ENCODE peak calls at places on chromosomes 12 and 14, in seven cellular contexts. J, S, C, V, Y, B and M are unnamed samples.

GRCh38 chr12:72295101-72295500 is 22.9 kb downstream of the TRHDE start:
- DNase-seq in S (no peak), V (no peak), J (no peak), C (no peak), Y (no peak), B (no peak), M (no peak)

GRCh38 chr12:117981267-117981666 is 12.5 kb upstream of the KSR2 start:
- DNase-seq in C (no peak), J (no peak), B (no peak), S (no peak), V (no peak), Y (no peak), M (no peak)

GRCh38 chr12:108611884-108612415 is 14.1 kb upstream of the TMEM119 start:
- DNase-seq in J (peak), Y (no peak), S (no peak), V (no peak), B (peak), C (no peak), M (peak)

GRCh38 chr12:92136883-92137582 is 8.6 kb downstream of the BTG1 start:
- DNase-seq in J (peak), Y (no peak), S (no peak), V (peak), B (peak), C (no peak), M (peak)

GRCh38 chr14:94138256-94138655 is 8.9 kb upstream of the IFI27L2 start:
- DNase-seq in V (no peak), B (no peak), Y (no peak), C (no peak), S (no peak), J (no peak), M (no peak)

GRCh38 chr12:77231548-77231947 is 166.2 kb upstream of the E2F7 start:
- DNase-seq in C (peak), Y (peak), J (peak), S (no peak), V (peak), B (peak), M (peak)

GRCh38 chr14:34027130-34027989 is 76.5 kb upstream of the EGLN3 start:
- DNase-seq in J (no peak), Y (no peak), S (no peak), C (no peak), B (no peak), V (no peak), M (no peak)

GRCh38 chr14:105292810-105293711 is 7.7 kb downstream of the BRF1 start:
- DNase-seq in V (no peak), J (no peak), Y (no peak), B (no peak), S (no peak), C (no peak), M (no peak)

GRCh38 chr14:103286460-103286859 is 47.6 kb upstream of the EIF5 start:
- DNase-seq in B (no peak), S (no peak), C (no peak), Y (no peak), V (no peak), J (no peak), M (no peak)

GRCh38 chr12:14665354-14666348 is 30.7 kb downstream of the GUCY2C start:
- DNase-seq in J (no peak), B (no peak), C (no peak), S (no peak), Y (no peak), V (no peak), M (no peak)

GRCh38 chr12:128078311-128078851 is 188.6 kb upstream of the TMEM132C start:
- DNase-seq in B (peak), Y (no peak), C (no peak), V (no peak), J (no peak), S (no peak), M (no peak)

GRCh38 chr12:4270670-4271432 is 2.7 kb upstream of the CCND2 start:
- DNase-seq in C (peak), J (no peak), Y (peak), B (no peak), S (peak), V (no peak), M (no peak)

GRCh38 chr12:132004946-132005345 is 55.2 kb downstream of the EP400 start:
- DNase-seq in J (no peak), C (no peak), Y (no peak), S (no peak), B (no peak), V (no peak), M (no peak)

GRCh38 chr14:95431199-95432145 is 85.0 kb downstream of the SYNE3 start:
- DNase-seq in V (no peak), S (no peak), C (peak), J (no peak), Y (no peak), B (peak), M (no peak)

GRCh38 chr12:1611775-1612174 is 17.3 kb upstream of the WNT5B start:
- DNase-seq in S (no peak), B (peak), C (no peak), V (peak), Y (no peak), J (peak), M (peak)

GRCh38 chr14:55799523-55800095 is 219.6 kb downstream of the KTN1 start:
- DNase-seq in V (no peak), C (no peak), J (no peak), B (no peak), Y (no peak), S (no peak), M (no peak)
- TF ChIP-seq CTCF in V (no peak), C (no peak), J (no peak), B (no peak), Y (no peak), S (no peak), M (no peak)

GRCh38 chr12:20627001-20627588 is 68.0 kb upstream of the SLCO1C1 start:
- DNase-seq in J (no peak), S (no peak), C (no peak), Y (no peak), B (no peak), V (no peak), M (no peak)

GRCh38 chr12:20628388-20628787 is 66.7 kb upstream of the SLCO1C1 start:
- DNase-seq in V (no peak), Y (no peak), C (no peak), S (no peak), B (no peak), J (no peak), M (no peak)

GRCh38 chr12:20628999-20629398 is 66.1 kb upstream of the SLCO1C1 start:
- DNase-seq in J (no peak), C (no peak), Y (no peak), S (no peak), V (no peak), B (no peak), M (no peak)

GRCh38 chr12:20625531-20625930 is 69.6 kb upstream of the SLCO1C1 start:
- DNase-seq in Y (no peak), J (no peak), S (no peak), V (no peak), B (no peak), C (no peak), M (no peak)

GRCh38 chr12:20624718-20625117 is 70.4 kb upstream of the SLCO1C1 start:
- DNase-seq in Y (no peak), C (no peak), B (no peak), J (no peak), S (no peak), V (no peak), M (peak)
- TF ChIP-seq CTCF in Y (no peak), C (no peak), B (peak), J (no peak), S (peak), V (peak), M (peak)

DNA sequence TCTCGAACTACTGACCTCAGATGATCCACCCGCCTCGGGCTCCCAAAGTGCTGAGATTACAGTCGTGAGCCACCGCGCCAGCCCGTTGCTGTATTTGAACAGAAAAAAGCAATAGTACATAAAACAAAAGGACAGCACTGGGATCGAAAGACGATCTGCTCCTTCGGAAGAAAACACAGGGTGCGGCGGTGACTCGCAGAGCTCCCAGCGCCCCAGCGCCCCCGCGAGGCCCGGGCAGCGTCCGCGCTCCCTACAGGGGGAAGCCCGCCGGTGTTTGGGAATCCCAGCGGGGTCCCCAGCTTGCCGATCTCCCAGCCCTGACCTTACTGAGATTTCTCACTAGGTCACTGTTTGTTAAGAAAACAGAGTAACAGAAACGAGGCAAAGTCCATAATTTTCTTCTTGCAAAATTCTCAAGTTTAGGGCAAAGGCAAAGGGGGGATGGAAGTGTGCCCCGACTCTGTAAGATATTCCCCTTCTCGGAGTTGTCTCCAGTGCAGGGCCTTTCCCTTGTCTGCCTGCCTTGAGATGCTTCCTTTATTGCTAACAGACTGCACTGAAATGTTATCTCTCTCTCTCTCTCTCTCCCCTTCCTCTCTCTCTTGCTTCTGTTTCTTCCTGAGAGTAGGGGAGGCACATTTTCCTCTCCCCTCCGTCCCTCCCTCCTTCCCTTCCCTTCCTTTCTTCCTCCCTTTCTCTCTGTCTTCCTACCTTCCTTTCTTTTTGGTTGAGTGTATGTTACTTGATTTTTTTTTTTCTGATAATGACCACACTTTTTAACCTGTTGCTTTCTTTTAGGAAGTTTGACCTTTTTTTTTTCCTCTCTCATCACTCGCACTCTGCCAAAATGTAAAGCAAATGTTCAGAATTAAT is 92.0 kb downstream of the TMEM30B start:
- DNase-seq in S (peak), Y (no peak), C (peak), J (no peak), B (peak), V (no peak), M (peak)
- TF ChIP-seq CTCF in S (peak), Y (no peak), C (peak), J (peak), B (peak), V (peak), M (peak)

GRCh38 chr12:3035815-3036702 is 41.1 kb upstream of the TSPAN9 start:
- DNase-seq in S (no peak), J (no peak), V (no peak), C (no peak), B (no peak), Y (no peak), M (peak)
- TF ChIP-seq CTCF in S (peak), J (no peak), V (peak), C (no peak), B (peak), Y (no peak), M (peak)

GRCh38 chr12:121628037-121628436 is 1.7 kb downstream of the ORAI1 start:
- DNase-seq in C (peak), V (no peak), Y (no peak), B (no peak), J (no peak), S (no peak), M (no peak)

GRCh38 chr12:121630791-121631190 is 4.5 kb downstream of the ORAI1 start:
- DNase-seq in C (no peak), S (no peak), V (no peak), J (no peak), B (no peak), Y (no peak), M (no peak)

GRCh38 chr12:121626853-121627623 is 708 bp downstream of the ORAI1 start:
- DNase-seq in V (no peak), J (peak), Y (peak), B (peak), C (peak), S (peak), M (peak)

GRCh38 chr12:121628536-121628935 is 2.2 kb downstream of the ORAI1 start:
- DNase-seq in J (no peak), C (no peak), S (no peak), Y (no peak), V (no peak), B (no peak), M (no peak)

GRCh38 chr12:121626087-121626852 is at the start of gene ORAI1:
- DNase-seq in C (peak), S (peak), B (peak), Y (peak), V (peak), J (peak), M (peak)
- TF ChIP-seq CTCF in C (no peak), S (peak), B (no peak), Y (peak), V (no peak), J (no peak), M (no peak)

GRCh38 chr14:71021347-71022014 is 114.2 kb downstream of the PCNX1 start:
- DNase-seq in V (no peak), C (no peak), S (no peak), Y (no peak), B (peak), J (peak), M (peak)
- TF ChIP-seq CTCF in V (no peak), C (no peak), S (no peak), Y (no peak), B (no peak), J (no peak), M (no peak)

GRCh38 chr12:30965613-30965985 is 39.1 kb downstream of the TSPAN11 start:
- DNase-seq in S (no peak), Y (no peak), V (no peak), B (no peak), C (peak), J (no peak), M (no peak)
- TF ChIP-seq CTCF in S (peak), Y (no peak), V (no peak), B (no peak), C (no peak), J (no peak), M (peak)

DNA sequence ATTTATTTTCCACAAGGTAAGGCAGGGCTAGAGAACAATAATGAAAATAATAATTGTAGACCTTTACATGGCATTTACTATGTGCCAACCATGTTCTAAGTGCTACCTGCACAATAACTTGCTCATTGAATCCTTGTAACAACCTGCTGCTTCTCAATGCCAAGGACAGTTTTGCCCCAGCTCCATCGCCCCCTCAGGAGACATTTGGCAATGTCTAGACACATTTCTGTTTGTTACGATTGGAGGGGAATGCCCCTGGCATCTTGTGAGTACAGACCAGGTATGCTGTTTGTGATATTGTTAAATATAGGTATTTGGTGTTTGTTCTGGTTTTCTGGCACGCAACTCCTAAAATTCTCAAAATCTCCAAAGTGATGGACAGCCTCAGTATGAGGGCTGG is 8.1 kb upstream of the ATXN2 start:
- DNase-seq in Y (no peak), B (no peak), V (no peak), C (no peak), J (no peak), S (no peak), M (no peak)
- TF ChIP-seq CTCF in Y (no peak), B (no peak), V (no peak), C (no peak), J (no peak), S (no peak), M (no peak)

GRCh38 chr12:19205120-19205519 is 75.6 kb downstream of the PLEKHA5 start:
- DNase-seq in Y (no peak), C (no peak), S (no peak), B (no peak), J (no peak), V (no peak), M (no peak)

GRCh38 chr12:19201653-19202052 is 72.1 kb downstream of the PLEKHA5 start:
- DNase-seq in B (no peak), V (no peak), Y (no peak), S (no peak), J (peak), C (no peak), M (peak)

GRCh38 chr12:19206493-19207077 is 77.1 kb downstream of the PLEKHA5 start:
- DNase-seq in S (no peak), B (no peak), V (no peak), Y (no peak), J (no peak), C (no peak), M (no peak)

GRCh38 chr12:19203013-19203412 is 73.5 kb downstream of the PLEKHA5 start:
- DNase-seq in Y (no peak), S (no peak), B (no peak), J (no peak), C (no peak), V (no peak), M (no peak)

DNA sequence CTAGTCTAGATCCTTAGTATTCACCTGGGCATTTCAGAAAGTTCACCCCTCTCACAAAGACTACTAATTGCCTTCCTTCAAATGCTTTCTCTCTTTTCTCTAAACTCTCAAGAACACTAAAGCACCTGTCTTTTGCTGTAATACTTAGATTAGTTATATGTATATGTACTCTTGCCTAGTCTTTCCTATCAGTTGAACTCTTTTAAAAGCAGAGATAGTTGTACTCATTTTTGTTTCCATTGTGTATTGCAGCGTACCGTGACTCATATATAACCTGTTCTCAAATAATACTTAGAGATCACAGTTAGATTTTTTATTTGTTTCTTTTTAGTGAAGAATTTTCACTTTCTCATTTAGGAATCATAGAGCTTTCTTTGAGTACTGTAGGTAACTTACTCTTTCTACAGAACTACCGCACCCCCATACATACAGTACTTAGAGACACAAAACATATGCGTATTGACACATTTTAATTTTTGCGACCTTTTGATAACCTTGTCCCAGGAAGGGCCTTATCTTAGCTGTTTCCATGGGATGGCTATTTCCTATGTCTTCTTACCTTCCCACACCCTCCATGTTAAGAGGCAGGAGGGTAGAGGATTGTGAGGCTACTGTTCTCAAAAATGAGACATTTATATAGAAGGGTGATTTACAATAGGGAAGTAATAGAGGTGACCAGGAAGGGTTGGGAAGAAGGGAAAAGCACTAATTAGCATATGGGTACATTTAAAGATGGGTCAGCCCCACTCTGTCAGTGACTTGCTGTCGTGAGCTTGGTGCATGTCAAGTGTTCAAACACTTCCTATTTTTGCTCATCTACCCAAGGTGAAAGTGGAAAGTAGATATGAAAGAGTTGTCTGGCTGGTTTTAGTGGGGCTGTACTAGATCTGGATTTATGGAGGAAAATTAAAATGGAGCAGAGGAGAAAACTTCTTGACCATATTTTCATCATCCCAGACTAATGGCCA is 74.3 kb downstream of the PLEKHA5 start:
- DNase-seq in S (no peak), Y (no peak), B (no peak), V (no peak), C (no peak), J (no peak), M (no peak)
- TF ChIP-seq CTCF in S (no peak), Y (no peak), B (no peak), V (no peak), C (no peak), J (no peak), M (no peak)

GRCh38 chr14:24693941-24694507 is 60.0 kb upstream of the GZMB start:
- DNase-seq in Y (no peak), V (no peak), J (no peak), B (no peak), S (no peak), C (no peak), M (no peak)

GRCh38 chr14:24693353-24693737 is 59.4 kb upstream of the GZMB start:
- DNase-seq in C (no peak), J (no peak), V (no peak), B (no peak), S (no peak), Y (no peak), M (no peak)

GRCh38 chr14:24692382-24693352 is 58.7 kb upstream of the GZMB start:
- DNase-seq in B (no peak), S (no peak), C (no peak), V (no peak), Y (no peak), J (no peak), M (no peak)

GRCh38 chr14:24688030-24688658 is 54.2 kb upstream of the GZMB start:
- DNase-seq in S (no peak), J (no peak), V (no peak), Y (no peak), B (no peak), C (no peak), M (no peak)

GRCh38 chr14:24690492-24690891 is 56.5 kb upstream of the GZMB start:
- DNase-seq in S (no peak), B (no peak), C (no peak), J (no peak), Y (no peak), V (no peak), M (no peak)
- TF ChIP-seq CTCF in S (no peak), B (no peak), C (no peak), J (no peak), Y (no peak), V (no peak), M (no peak)